ENCODE peak calls at places on chromosomes 3 and 15, in nine cellular contexts. M, U, F, G, X, C, R, E and T are unnamed samples.

GRCh38 chr3:55795736-55796135 is 308.6 kb upstream of the WNT5A start:
- DNase-seq in M (no peak), U (no peak), F (peak), G (no peak), X (no peak), C (no peak), R (no peak), E (no peak), T (no peak)

GRCh38 chr3:43870110-43870509 is 179.4 kb downstream of the ABHD5 start:
- DNase-seq in M (no peak), U (no peak), F (peak), G (no peak), X (peak), C (no peak), R (peak), E (no peak), T (no peak)

GRCh38 chr3:152011812-152012735 is 138.6 kb downstream of the SUCNR1 start:
- DNase-seq in M (no peak), U (no peak), F (no peak), G (no peak), X (no peak), C (no peak), R (no peak), E (no peak), T (no peak)

GRCh38 chr3:39318311-39318710 is 11.2 kb upstream of the CCR8 start:
- DNase-seq in M (no peak), U (no peak), F (no peak), G (no peak), X (no peak), C (no peak), R (no peak), E (no peak), T (no peak)

GRCh38 chr3:176514297-176514696 is 683.0 kb downstream of the TBL1XR1 start:
- DNase-seq in M (peak), U (no peak), F (peak), G (no peak), X (peak), C (peak), R (peak), E (no peak), T (no peak)

GRCh38 chr3:94028093-94028837 is at the start of gene STX19:
- DNase-seq in M (no peak), U (no peak), F (no peak), G (no peak), X (no peak), C (no peak), R (no peak), E (no peak), T (no peak)

GRCh38 chr3:47082519-47082918 is 81.4 kb downstream of the SETD2 start:
- DNase-seq in M (no peak), U (no peak), F (peak), G (no peak), X (no peak), C (no peak), R (no peak), E (peak), T (no peak)

GRCh38 chr15:80203361-80203885 is 48.6 kb downstream of the CTXND1 start:
- DNase-seq in M (no peak), U (no peak), F (no peak), G (no peak), X (no peak), C (peak), R (peak), E (no peak), T (no peak)

GRCh38 chr15:84982301-84982920 is 755 bp downstream of the PDE8A start:
- DNase-seq in M (no peak), U (peak), F (peak), G (peak), X (no peak), C (peak), R (peak), E (no peak), T (peak)

GRCh38 chr15:90870354-90871096 is 2.1 kb downstream of the FURIN start:
- DNase-seq in M (peak), U (no peak), F (peak), G (peak), X (no peak), C (peak), R (peak), E (no peak), T (no peak)

GRCh38 chr15:75347222-75348033 is 589 bp downstream of the NEIL1 start:
- DNase-seq in M (no peak), U (peak), F (no peak), G (peak), X (peak), C (peak), R (peak), E (no peak), T (peak)

GRCh38 chr15:72169236-72169920 is 28.2 kb downstream of the GRAMD2A start:
- DNase-seq in M (no peak), U (no peak), F (no peak), G (no peak), X (no peak), C (no peak), R (no peak), E (no peak), T (no peak)
- H3K27ac ChIP-seq in M (no peak), U (no peak), F (no peak), G (no peak), X (no peak), C (no peak), R (no peak), E (no peak), T (no peak)

GRCh38 chr15:69718916-69719315 is 266.3 kb downstream of the RPLP1 start:
- DNase-seq in M (peak), U (no peak), F (no peak), G (no peak), X (no peak), C (no peak), R (no peak), E (no peak), T (no peak)
- H3K27ac ChIP-seq in M (no peak), U (no peak), F (no peak), G (no peak), X (no peak), C (no peak), R (no peak), E (no peak), T (no peak)

GRCh38 chr3:42052132-42052866 is 38.9 kb upstream of the TRAK1 start:
- DNase-seq in M (no peak), U (no peak), F (peak), G (no peak), X (no peak), C (no peak), R (no peak), E (no peak), T (no peak)

GRCh38 chr3:42055291-42055690 is 35.9 kb upstream of the TRAK1 start:
- DNase-seq in M (no peak), U (no peak), F (peak), G (no peak), X (no peak), C (no peak), R (no peak), E (no peak), T (no peak)

GRCh38 chr3:42053476-42053875 is 37.7 kb upstream of the TRAK1 start:
- DNase-seq in M (no peak), U (no peak), F (no peak), G (no peak), X (no peak), C (no peak), R (no peak), E (no peak), T (peak)

GRCh38 chr3:42051384-42052131 is 39.6 kb upstream of the TRAK1 start:
- DNase-seq in M (no peak), U (no peak), F (peak), G (no peak), X (no peak), C (peak), R (no peak), E (no peak), T (no peak)

GRCh38 chr3:42052867-42053351 is 38.2 kb upstream of the TRAK1 start:
- DNase-seq in M (no peak), U (no peak), F (peak), G (no peak), X (no peak), C (no peak), R (no peak), E (no peak), T (peak)
- H3K27ac ChIP-seq in M (no peak), U (peak), F (peak), G (no peak), X (peak), C (no peak), R (no peak), E (no peak), T (peak)

GRCh38 chr3:120614765-120615164 is 18.6 kb downstream of the NDUFB4 start:
- DNase-seq in M (no peak), U (no peak), F (no peak), G (no peak), X (no peak), C (no peak), R (no peak), E (no peak), T (no peak)

GRCh38 chr3:120615863-120616599 is 19.9 kb downstream of the NDUFB4 start:
- DNase-seq in M (no peak), U (peak), F (peak), G (no peak), X (no peak), C (no peak), R (peak), E (no peak), T (peak)
- H3K27ac ChIP-seq in M (no peak), U (peak), F (no peak), G (no peak), X (no peak), C (no peak), R (no peak), E (no peak), T (no peak)

GRCh38 chr3:111904376-111905241 is 45.5 kb downstream of the PHLDB2 start:
- DNase-seq in M (no peak), U (no peak), F (peak), G (no peak), X (peak), C (no peak), R (no peak), E (no peak), T (no peak)
- H3K27ac ChIP-seq in M (no peak), U (peak), F (peak), G (no peak), X (peak), C (no peak), R (no peak), E (no peak), T (no peak)

GRCh38 chr15:29670945-29671307 is 151.3 kb downstream of the TJP1 start:
- DNase-seq in M (no peak), U (no peak), F (peak), G (no peak), X (peak), C (no peak), R (no peak), E (no peak), T (no peak)

GRCh38 chr15:29669823-29670222 is 152.4 kb downstream of the TJP1 start:
- DNase-seq in M (no peak), U (no peak), F (peak), G (no peak), X (no peak), C (no peak), R (no peak), E (no peak), T (no peak)

GRCh38 chr15:29672446-29672845 is 149.8 kb downstream of the TJP1 start:
- DNase-seq in M (no peak), U (no peak), F (no peak), G (no peak), X (no peak), C (no peak), R (no peak), E (no peak), T (no peak)

GRCh38 chr15:29670266-29670665 is 152.0 kb downstream of the TJP1 start:
- DNase-seq in M (no peak), U (no peak), F (peak), G (no peak), X (no peak), C (no peak), R (no peak), E (no peak), T (no peak)

GRCh38 chr15:29671308-29671981 is 150.8 kb downstream of the TJP1 start:
- DNase-seq in M (no peak), U (no peak), F (peak), G (no peak), X (peak), C (no peak), R (no peak), E (no peak), T (no peak)
- H3K27ac ChIP-seq in M (no peak), U (no peak), F (no peak), G (no peak), X (peak), C (no peak), R (no peak), E (no peak), T (no peak)

DNA sequence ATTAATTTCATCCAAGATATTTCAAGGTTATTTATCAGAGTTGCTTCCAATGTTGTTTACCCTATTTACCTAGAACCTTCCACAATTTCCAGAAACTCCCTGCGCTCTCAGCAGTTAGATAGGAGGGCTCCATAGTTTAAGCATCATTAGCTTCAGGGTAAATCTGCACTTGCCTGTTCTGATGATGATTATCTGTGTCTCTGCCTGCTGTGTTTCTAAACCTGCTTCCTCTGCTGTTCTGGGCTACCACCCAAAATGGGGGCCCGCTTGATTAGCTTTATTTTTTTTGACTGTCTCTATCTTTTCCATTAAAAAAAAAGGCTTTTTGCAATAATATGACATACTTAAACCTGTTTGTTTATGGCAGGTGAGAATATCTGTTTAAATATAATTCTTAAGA is 472.4 kb downstream of the DIPK2A start:
- DNase-seq in M (no peak), U (no peak), F (no peak), G (no peak), X (no peak), C (no peak), R (no peak), E (no peak), T (no peak)
- H3K27ac ChIP-seq in M (no peak), U (no peak), F (no peak), G (no peak), X (no peak), C (no peak), R (no peak), E (no peak), T (no peak)

DNA sequence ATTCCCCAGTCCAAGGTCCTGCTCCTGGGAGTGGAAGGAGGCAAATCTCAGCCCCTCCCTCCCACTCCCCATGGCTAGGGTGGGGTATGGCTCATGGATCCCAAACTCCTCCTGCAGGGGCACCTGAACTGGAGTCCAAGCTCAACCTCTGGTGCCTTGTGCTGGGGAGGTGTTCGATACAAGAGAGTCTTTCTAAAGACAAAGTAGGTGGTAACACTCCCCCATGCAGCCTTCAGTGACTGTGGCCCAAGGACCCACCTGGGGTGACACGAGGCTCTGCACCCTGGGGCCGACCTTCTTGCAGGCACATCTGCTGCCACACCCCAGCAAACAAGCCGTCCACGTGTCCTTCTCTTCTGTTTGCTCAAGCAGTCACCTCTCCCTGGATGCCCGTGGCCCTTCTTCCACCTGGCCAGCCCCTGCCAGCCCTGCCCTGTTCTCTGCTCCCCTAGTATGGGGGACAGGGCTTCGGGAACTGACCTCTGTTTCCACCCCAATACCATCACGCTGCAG is 36.7 kb upstream of the SLC6A11 start:
- DNase-seq in M (no peak), U (no peak), F (no peak), G (no peak), X (no peak), C (no peak), R (no peak), E (no peak), T (no peak)
- H3K27ac ChIP-seq in M (no peak), U (no peak), F (no peak), G (no peak), X (no peak), C (no peak), R (no peak), E (no peak), T (no peak)